ENCODE peak calls at places on chromosomes 1 and 21, in four cellular contexts. H is cardiac fibroblast, B is fibroblast of the aortic adventitia, P is transverse colon. G is an unnamed sample.

GRCh38 chr1:117537291-117537920 is 68.4 kb upstream of the TENT5C start:
- DNase-seq in H (no peak), B (no peak), P (peak), G (no peak)

GRCh38 chr21:43825936-43826622 is 36.7 kb downstream of the RRP1 start:
- DNase-seq in H (no peak), B (no peak), P (no peak), G (no peak)

GRCh38 chr1:91714867-91715381 is 171.0 kb downstream of the TGFBR3 start:
- DNase-seq in H (no peak), P (no peak), B (no peak), G (no peak)

GRCh38 chr1:246724725-246725095 is 501 bp downstream of the SCCPDH start:
- DNase-seq in B (peak), H (peak), P (no peak), G (no peak)

GRCh38 chr21:27219068-27219467 is 252.2 kb upstream of the ADAMTS5 start:
- DNase-seq in B (peak), P (no peak), H (peak), G (no peak)

GRCh38 chr21:41680444-41681335 is 86.2 kb downstream of the RIPK4 start:
- DNase-seq in B (no peak), P (no peak), H (no peak), G (no peak)

GRCh38 chr1:44239961-44240371 is 26.7 kb downstream of the DMAP1 start:
- DNase-seq in P (peak), B (no peak), H (peak), G (no peak)

GRCh38 chr1:225877570-225877969 is 4.6 kb downstream of the TMEM63A start:
- DNase-seq in H (peak), P (peak), B (peak), G (no peak)

GRCh38 chr1:218467101-218467728 is 122.1 kb downstream of the TGFB2 start:
- DNase-seq in H (no peak), B (no peak), P (no peak), G (peak)

GRCh38 chr1:166485620-166486019 is 318.8 kb upstream of the FAM78B start:
- DNase-seq in B (no peak), P (no peak), H (no peak), G (no peak)

GRCh38 chr1:36199934-36200741 is 24.1 kb upstream of the THRAP3 start:
- DNase-seq in B (peak), H (peak), P (peak), G (no peak)

GRCh38 chr1:173823776-173824314 is 628 bp upstream of the DARS2 start:
- DNase-seq in P (no peak), B (no peak), H (no peak), G (no peak)

GRCh38 chr1:27350673-27351540 is 9.1 kb downstream of the SYTL1 start:
- DNase-seq in H (peak), B (no peak), P (peak), G (no peak)

GRCh38 chr1:77230051-77230450 is 10.8 kb upstream of the PIGK start:
- DNase-seq in P (no peak), H (no peak), B (no peak), G (no peak)

GRCh38 chr1:246161626-246162025 is 345.5 kb downstream of the SMYD3 start:
- DNase-seq in B (peak), P (no peak), H (peak), G (peak)

GRCh38 chr1:18479484-18479883 is 1.2 kb upstream of the KLHDC7A start:
- DNase-seq in H (no peak), B (no peak), P (no peak), G (no peak)

GRCh38 chr1:246569248-246570238 is 3.3 kb downstream of the CNST start:
- DNase-seq in B (no peak), P (peak), H (peak), G (no peak)

GRCh38 chr1:8477983-8478362 is 160.1 kb downstream of the SLC45A1 start:
- DNase-seq in P (no peak), B (no peak), H (no peak), G (no peak)

GRCh38 chr1:162716123-162716522 is 74.4 kb upstream of the HSD17B7 start:
- DNase-seq in B (no peak), P (no peak), H (peak), G (no peak)

GRCh38 chr1:64131155-64131554 is 72.3 kb upstream of the UBE2U start:
- DNase-seq in B (no peak), P (no peak), H (no peak), G (no peak)

GRCh38 chr1:102174259-102174863 is 177.6 kb upstream of the OLFM3 start:
- DNase-seq in B (no peak), H (no peak), P (peak), G (no peak)

GRCh38 chr1:115134850-115135484 is 45.7 kb upstream of the TSPAN2 start:
- DNase-seq in P (no peak), H (peak), B (peak), G (peak)

GRCh38 chr1:84996846-84997666 is at the start of gene MCOLN2:
- DNase-seq in P (peak), H (no peak), B (no peak), G (no peak)

GRCh38 chr1:119143716-119144115 is 3.3 kb upstream of the WARS2 start:
- DNase-seq in P (no peak), B (no peak), H (no peak), G (no peak)

GRCh38 chr1:93155335-93155734 is 24.9 kb downstream of the TMED5 start:
- DNase-seq in H (no peak), B (no peak), P (no peak), G (no peak)

GRCh38 chr1:94304553-94304952 is 67.2 kb upstream of the ARHGAP29 start:
- DNase-seq in B (no peak), P (no peak), H (no peak), G (no peak)

GRCh38 chr1:213649373-213649772 is 338.4 kb upstream of the PROX1 start:
- DNase-seq in H (no peak), B (no peak), P (no peak), G (no peak)

GRCh38 chr1:153652795-153653507 is 5.6 kb upstream of the SNAPIN start:
- DNase-seq in B (peak), P (no peak), H (peak), G (no peak)

GRCh38 chr1:84960371-84960770 is 36.5 kb downstream of the MCOLN2 start:
- DNase-seq in P (no peak), H (peak), B (peak), G (peak)

GRCh38 chr1:210932104-210932503 is 201.8 kb downstream of the KCNH1 start:
- DNase-seq in H (no peak), P (no peak), B (no peak), G (no peak)

GRCh38 chr1:223338811-223339746 is 24.9 kb downstream of the SUSD4 start:
- DNase-seq in H (no peak), P (no peak), B (peak), G (no peak)

GRCh38 chr1:155256101-155256852 is 994 bp upstream of the ENTREP3 start:
- DNase-seq in P (no peak), B (no peak), H (no peak), G (no peak)

GRCh38 chr1:86466986-86467385 is 1.7 kb upstream of the CLCA1 start:
- DNase-seq in B (peak), H (no peak), P (no peak), G (no peak)

GRCh38 chr21:33518899-33519298 is 23.0 kb downstream of the GART start:
- DNase-seq in B (no peak), P (no peak), H (no peak), G (no peak)

GRCh38 chr1:236688705-236689104 is 2.4 kb downstream of the ACTN2 start:
- DNase-seq in B (no peak), H (no peak), P (no peak), G (no peak)

GRCh38 chr1:236685205-236685916 is 938 bp upstream of the ACTN2 start:
- DNase-seq in P (no peak), H (no peak), B (no peak), G (no peak)

GRCh38 chr1:236685917-236686814 is at the start of gene ACTN2:
- DNase-seq in H (peak), P (peak), B (no peak), G (no peak)

GRCh38 chr1:236686815-236687160 is 489 bp downstream of the ACTN2 start:
- DNase-seq in H (no peak), B (no peak), P (no peak), G (no peak)

GRCh38 chr1:236687273-236687672 is 974 bp downstream of the ACTN2 start:
- DNase-seq in P (no peak), H (no peak), B (no peak), G (no peak)
- H3K4me3 ChIP-seq in P (no peak), H (no peak), B (no peak), G (no peak)

DNA sequence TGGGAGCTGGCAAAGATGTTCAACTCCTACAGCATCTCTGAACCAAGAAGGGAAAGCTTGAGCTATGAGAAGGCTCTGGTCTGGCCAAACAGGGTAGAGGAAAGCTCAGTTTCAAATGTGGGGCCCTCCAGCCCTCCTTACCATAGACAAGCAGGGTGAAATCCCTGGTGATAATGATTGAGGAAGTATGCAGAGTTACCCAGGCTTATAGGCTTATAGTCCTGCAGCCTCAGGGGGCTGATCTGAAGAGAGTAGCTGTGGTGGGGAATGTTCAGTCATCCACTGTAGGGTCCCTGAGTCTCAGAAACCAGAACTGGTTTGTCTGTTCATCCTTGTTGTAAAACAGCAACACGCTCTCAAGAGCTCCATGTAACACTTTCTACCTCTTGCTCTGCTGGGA is 19.8 kb upstream of the LY9 start:
- DNase-seq in B (no peak), H (no peak), P (no peak), G (no peak)
- TF ChIP-seq CTCF in B (no peak), H (no peak), P (no peak), G (no peak)

GRCh38 chr1:26234644-26235384 is 814 bp downstream of the CEP85 start:
- DNase-seq in P (peak), H (peak), B (peak), G (no peak)

GRCh38 chr1:26239936-26240335 is 5.9 kb downstream of the CEP85 start:
- DNase-seq in P (no peak), H (peak), B (peak), G (no peak)

GRCh38 chr1:26233903-26234643 is at the start of gene CEP85:
- DNase-seq in B (peak), P (peak), H (peak), G (peak)

DNA sequence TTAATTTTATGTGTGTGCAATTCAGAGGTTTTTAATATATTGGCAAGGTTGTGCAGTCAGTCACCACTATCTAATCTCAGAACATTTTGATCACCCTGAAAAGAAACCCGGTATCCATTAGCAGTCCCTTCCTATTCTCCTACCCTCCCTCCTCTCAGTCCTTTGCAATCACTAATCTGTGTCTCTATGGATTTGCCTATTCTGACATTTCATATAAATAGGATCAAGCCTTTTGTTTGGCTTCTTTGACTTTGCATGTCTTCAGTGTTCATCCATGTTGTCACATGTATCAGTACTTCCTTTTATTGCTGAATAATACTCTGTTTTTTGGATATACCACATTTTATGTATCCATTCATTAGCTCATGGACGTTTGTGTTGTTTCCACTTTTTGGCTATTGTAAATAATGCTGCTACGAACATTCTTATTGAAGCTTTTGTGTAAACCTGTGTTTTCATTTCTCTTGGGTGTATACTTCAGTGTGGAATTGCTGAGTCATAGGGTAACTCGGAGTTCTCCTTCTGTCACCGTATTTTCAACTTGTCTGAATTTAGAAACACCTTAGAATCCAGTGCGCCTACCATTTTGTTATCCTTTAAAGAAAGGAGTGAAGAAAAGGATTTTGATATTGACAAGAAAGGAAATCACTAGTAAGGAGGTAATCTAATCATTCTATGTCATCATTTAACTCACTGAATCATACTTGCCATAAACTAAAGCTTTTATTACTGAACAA is 3.4 kb downstream of the CEP85 start:
- DNase-seq in B (peak), H (peak), P (no peak), G (no peak)
- H3K4me3 ChIP-seq in B (no peak), H (no peak), P (no peak), G (no peak)

GRCh38 chr1:3986686-3987218 is 86.7 kb upstream of the C1orf174 start:
- DNase-seq in B (no peak), P (no peak), H (no peak), G (no peak)
- TF ChIP-seq CTCF in B (no peak), P (no peak), H (no peak), G (no peak)

GRCh38 chr1:11784256-11784992 is 21.3 kb downstream of the MTHFR start:
- DNase-seq in B (no peak), P (no peak), H (no peak), G (no peak)
- H3K4me3 ChIP-seq in B (no peak), P (peak), H (no peak), G (no peak)

GRCh38 chr1:160826546-160826945 is 30.6 kb downstream of the LY9 start:
- DNase-seq in H (peak), P (no peak), B (peak), G (no peak)

GRCh38 chr1:160829766-160830165 is 32.9 kb downstream of the CD244 start:
- DNase-seq in B (no peak), H (no peak), P (no peak), G (no peak)

GRCh38 chr1:160827418-160827817 is 31.4 kb downstream of the LY9 start:
- DNase-seq in H (peak), B (peak), P (no peak), G (no peak)

GRCh38 chr1:160834945-160835565 is 27.6 kb downstream of the CD244 start:
- DNase-seq in P (peak), B (peak), H (peak), G (no peak)

GRCh38 chr1:160830321-160831153 is 32.1 kb downstream of the CD244 start:
- DNase-seq in B (peak), P (peak), H (peak), G (no peak)
- TF ChIP-seq CTCF in B (peak), P (peak), H (peak), G (peak)

DNA sequence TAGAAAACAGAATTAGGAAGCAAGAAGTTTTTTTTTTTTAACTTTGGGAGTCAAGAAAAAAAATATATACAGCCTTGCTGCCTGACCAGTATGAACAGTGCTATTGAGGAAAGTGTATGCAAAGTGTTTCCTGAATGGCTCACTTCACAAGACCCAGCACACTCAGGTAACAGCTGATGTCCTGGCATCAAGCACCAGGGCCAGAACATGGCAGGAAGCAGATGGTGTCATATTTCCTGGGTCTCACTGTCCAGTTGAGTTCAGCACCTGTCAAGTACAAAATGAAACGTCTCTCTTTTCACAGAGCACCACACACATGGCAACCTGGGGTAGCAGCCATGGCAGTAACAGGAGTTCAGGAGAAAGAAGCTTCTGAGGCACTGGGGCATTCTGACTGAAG is 372.3 kb downstream of the TTLL7 start:
- DNase-seq in H (no peak), P (no peak), B (no peak), G (no peak)
- H3K4me3 ChIP-seq in H (no peak), P (no peak), B (no peak), G (no peak)